ENCODE peak calls at places on chromosomes 7 and 10, in ten cellular contexts. K is IMR-90, T is heart left ventricle, L is endothelial cell of umbilical vein, I is suprapubic skin, E is H1, M is tibial nerve, S is transverse colon, W is HCT116, C is esophagus muscularis mucosa. H is an unnamed sample.

GRCh38 chr7:98178321-98178720 is 32.9 kb upstream of the BHLHA15 start:
- DNase-seq in C (no peak), T (peak; percentile 78), S (no peak), L (no peak), M (no peak), I (no peak), E (no peak), K (no peak), W (no peak), H (no peak)

GRCh38 chr10:24480447-24480846 is 243.2 kb downstream of the ARHGAP21 start:
- DNase-seq in W (no peak), M (no peak), E (no peak), K (no peak), T (no peak), I (no peak), S (no peak), L (no peak), C (no peak), H (no peak)

GRCh38 chr7:873367-874002 is 2.9 kb upstream of the GET4 start:
- DNase-seq in M (peak; percentile 86), S (peak; percentile 87), I (peak; percentile 89), K (peak; percentile 75), E (peak; percentile 71), W (peak; percentile 72), C (peak; percentile 95), L (peak; percentile 92), T (peak; percentile 91), H (peak; percentile 61)

GRCh38 chr7:21916629-21917028 is 29.1 kb downstream of the CDCA7L start:
- DNase-seq in I (no peak), M (no peak), L (no peak), K (no peak), C (no peak), W (no peak), S (no peak), T (no peak), E (no peak), H (no peak)

GRCh38 chr7:88224596-88225275 is 4.9 kb upstream of the SRI start:
- DNase-seq in T (no peak), W (no peak), K (peak; percentile 43), S (no peak), I (no peak), C (no peak), L (no peak), M (no peak), E (no peak), H (no peak)

GRCh38 chr10:107740962-107741690 is 576.6 kb upstream of the SORCS1 start:
- DNase-seq in S (no peak), K (peak; percentile 13), I (no peak), M (no peak), W (no peak), E (no peak), C (no peak), L (no peak), T (no peak), H (no peak)

GRCh38 chr7:106010331-106010730 is 47.3 kb downstream of the CDHR3 start:
- DNase-seq in T (no peak), S (no peak), W (no peak), C (no peak), L (no peak), E (no peak), K (no peak), M (no peak), I (no peak), H (no peak)

GRCh38 chr10:43202224-43202656 is 64.0 kb downstream of the CSGALNACT2 start:
- DNase-seq in I (peak; percentile 64), S (peak; percentile 34), L (no peak), T (peak; percentile 39), E (no peak), C (no peak), W (peak; percentile 31), K (no peak), M (no peak), H (peak; percentile 32)

GRCh38 chr7:36775061-36775631 is 50.9 kb upstream of the AOAH start:
- DNase-seq in L (no peak), M (no peak), K (no peak), I (no peak), E (no peak), C (no peak), T (no peak), S (no peak), W (no peak), H (no peak)

GRCh38 chr10:92829042-92829785 is 19.1 kb upstream of the EXOC6 start:
- DNase-seq in L (no peak), I (no peak), E (no peak), W (no peak), T (no peak), S (no peak), K (no peak), C (peak; percentile 50), M (no peak), H (no peak)

DNA sequence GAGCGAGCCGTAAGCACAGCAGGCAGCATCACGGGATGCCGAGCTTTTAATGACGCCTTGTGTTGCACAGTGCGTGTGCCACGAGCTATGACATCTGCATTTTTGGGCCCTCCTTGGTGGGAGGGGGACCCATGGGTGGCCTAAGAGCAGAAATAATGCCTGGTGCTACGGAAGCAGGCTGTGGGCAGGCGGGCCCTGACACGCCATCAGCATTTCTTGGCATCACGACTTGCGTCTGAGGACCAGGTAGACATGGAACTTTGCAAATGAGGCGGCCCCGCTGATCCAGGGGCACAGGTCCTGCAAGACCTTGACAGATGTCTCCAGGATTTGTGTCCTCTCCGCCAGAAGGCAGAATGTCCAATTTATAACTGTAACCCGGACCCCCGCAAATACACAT is 117.8 kb upstream of the RNF32 start:
- DNase-seq in S (no peak), K (no peak), I (no peak), T (no peak), W (no peak), L (no peak), M (no peak), E (no peak), C (peak; percentile 62), H (no peak)
- H3K27me3 ChIP-seq in S (no peaks in the 10 kb centered on the region), K (no peaks in the 10 kb centered on the region), I (no peaks in the 10 kb centered on the region), T (no peaks in the 10 kb centered on the region), W (peaks cover 8% of the 10 kb centered on the region), L (no peaks in the 10 kb centered on the region), M (no peaks in the 10 kb centered on the region), E (no peaks in the 10 kb centered on the region), C (no peaks in the 10 kb centered on the region), H (no peaks in the 10 kb centered on the region)

GRCh38 chr7:77360969-77361368 is 55.2 kb downstream of the GSAP start:
- DNase-seq in C (peak; percentile 53), W (no peak), T (no peak), M (no peak), S (no peak), K (no peak), I (no peak), L (no peak), E (no peak), H (no peak)

GRCh38 chr7:77359599-77359998 is 56.5 kb downstream of the GSAP start:
- DNase-seq in L (peak; percentile 44), M (no peak), E (no peak), C (peak; percentile 21), K (no peak), S (no peak), T (no peak), I (no peak), W (no peak), H (no peak)

GRCh38 chr7:77367976-77368375 is 48.2 kb downstream of the GSAP start:
- DNase-seq in W (no peak), L (no peak), K (peak; percentile 13), C (peak; percentile 82), S (no peak), M (no peak), T (no peak), E (no peak), I (no peak), H (no peak)

GRCh38 chr7:77360104-77360503 is 56.0 kb downstream of the GSAP start:
- DNase-seq in S (no peak), T (no peak), M (no peak), C (no peak), E (no peak), K (no peak), W (no peak), I (no peak), L (peak; percentile 49), H (no peak)

GRCh38 chr7:77362905-77363304 is 53.2 kb downstream of the GSAP start:
- DNase-seq in K (no peak), M (no peak), C (peak; percentile 37), L (no peak), S (no peak), W (no peak), E (no peak), I (no peak), T (no peak), H (no peak)
- H3K4me3 ChIP-seq in K (no peak overlapping the region), M (no peak overlapping the region), C (no peak overlapping the region), L (no peak overlapping the region), S (no peak overlapping the region), W (no peak overlapping the region), E (no peak overlapping the region), I (no peak overlapping the region), T (no peak overlapping the region), H (no peak overlapping the region)

GRCh38 chr7:2314209-2314955 is at the start of gene SNX8:
- DNase-seq in I (peak; percentile 94), L (peak; percentile 81), C (peak; percentile 97), S (peak; percentile 97), M (peak; percentile 86), W (peak; percentile 76), T (peak; percentile 89), K (peak; percentile 79), E (peak; percentile 76), H (peak; percentile 97)
- TF ChIP-seq POLR2A in I (no peak), L (peak; percentile 82), C (no peak), S (peak; percentile 62), M (peak; percentile 39), W (no peak), T (peak; percentile 66), K (peak; percentile 82), E (peak; percentile 66), H (peak; percentile 57)

GRCh38 chr10:99522078-99522479 is 10.7 kb upstream of the NKX2-3 start:
- DNase-seq in S (peak; percentile 13), K (no peak), W (no peak), M (no peak), C (no peak), T (no peak), E (no peak), I (no peak), L (no peak), H (no peak)
- H3K27me3 ChIP-seq in S (peaks cover 91% of the 10 kb centered on the region), K (peaks cover 78% of the 10 kb centered on the region), W (no peaks in the 10 kb centered on the region), M (peaks cover 89% of the 10 kb centered on the region), C (peaks cover 94% of the 10 kb centered on the region), T (peaks cover 81% of the 10 kb centered on the region), E (peaks cover 100% of the 10 kb centered on the region), I (peaks cover 96% of the 10 kb centered on the region), L (peaks cover 94% of the 10 kb centered on the region), H (peaks cover 5% of the 10 kb centered on the region)